ENCODE peak calls at places on chromosomes 16 and 17, in five cellular contexts. X is stimulated activated CD8-positive, alpha-beta memory T cell treated with anti-CD3 and anti-CD28 coated beads, Interleukin-15, amount 100 ng/mL, for 1 hour; S is AG10803; R is ascending aorta; A is dorsolateral prefrontal cortex. F is an unnamed sample.

GRCh38 chr16:14069818-14070217 is 1.3 kb upstream of the MRTFB start:
- DNase-seq in X (no peak), S (no peak), R (no peak), A (no peak), F (no peak)

GRCh38 chr17:59366773-59367656 is 35.6 kb downstream of the YPEL2 start:
- DNase-seq in X (no peak), S (peak; percentile 64), R (no peak), A (peak; percentile 67), F (no peak)

GRCh38 chr17:31506517-31506916 is 115.0 kb downstream of the RAB11FIP4 start:
- DNase-seq in X (no peak), S (no peak), R (no peak), A (no peak), F (no peak)

GRCh38 chr17:58615768-58616659 is 75.8 kb downstream of the TEX14 start:
- DNase-seq in X (no peak), S (no peak), R (no peak), A (no peak), F (no peak)

GRCh38 chr16:4176794-4177438 is 60.7 kb upstream of the ADCY9 start:
- DNase-seq in X (no peak), S (peak; percentile 57), R (no peak), A (no peak), F (no peak)

GRCh38 chr16:30874244-30874820 is 19.5 kb downstream of the BCL7C start:
- DNase-seq in X (no peak), S (no peak), R (no peak), A (peak; percentile 11), F (no peak)

GRCh38 chr17:77476920-77477805 is 336.4 kb downstream of the SEC14L1 start:
- DNase-seq in X (no peak), S (peak; percentile 99), R (peak; percentile 73), A (no peak), F (no peak)

GRCh38 chr17:2215616-2216364 is 87.8 kb downstream of the SMG6 start:
- DNase-seq in X (peak; percentile 32), S (peak; percentile 99), R (no peak), A (no peak), F (peak; percentile 78)

GRCh38 chr16:782766-783403 is 5.3 kb downstream of the RPUSD1 start:
- DNase-seq in X (no peak), S (no peak), R (no peak), A (no peak), F (no peak)

GRCh38 chr17:36934759-36935630 is 2.3 kb upstream of the LHX1 start:
- DNase-seq in X (no peak), S (no peak), R (no peak), A (peak; percentile 62), F (no peak)

GRCh38 chr16:4656695-4657686 is 32.4 kb downstream of the MGRN1 start:
- DNase-seq in X (no peak), S (no peak), R (no peak), A (no peak), F (no peak)

F was measured in CD4-positive, alpha-beta memory T cell.